ENCODE peak calls at places on chromosomes 2 and 18, in ten cellular contexts. B is kidney, Z is uterus, T is body of pancreas, C is astrocyte of the spinal cord, N is adipocyte, E is skeletal muscle cell, Y is pancreas, U is PC-9, D is fibroblast of mammary gland. K is an unnamed sample.

GRCh38 chr2:235283246-235283645 is 210.6 kb upstream of the AGAP1 start:
- DNase-seq in D (peak), Z (no peak), T (no peak), B (no peak), C (peak), U (no peak), E (no peak), Y (no peak), N (peak), K (no peak)

GRCh38 chr2:37870829-37871228 is 54.3 kb upstream of the RMDN2 start:
- DNase-seq in Z (peak), Y (no peak), N (peak), E (peak), C (no peak), U (no peak), B (no peak), D (peak), T (no peak), K (peak)

GRCh38 chr2:225120175-225120574 is 77.9 kb upstream of the DOCK10 start:
- DNase-seq in N (peak), Z (no peak), Y (no peak), E (no peak), D (peak), C (peak), U (peak), T (no peak), B (no peak), K (peak)

GRCh38 chr2:165573534-165574461 is 104.3 kb downstream of the CSRNP3 start:
- DNase-seq in E (no peak), B (no peak), U (peak), T (peak), D (peak), N (peak), C (peak), Y (peak), Z (peak), K (peak)

GRCh38 chr2:197080611-197081010 is 154.1 kb upstream of the PGAP1 start:
- DNase-seq in E (no peak), C (no peak), U (no peak), B (no peak), Z (no peak), Y (no peak), N (no peak), D (no peak), T (no peak), K (no peak)

GRCh38 chr2:189641047-189641446 is 20.2 kb upstream of the ASNSD1 start:
- DNase-seq in T (no peak), Z (no peak), N (no peak), U (no peak), E (no peak), D (no peak), B (no peak), Y (no peak), C (no peak), K (no peak)

GRCh38 chr2:16661936-16662335 is 3.7 kb downstream of the CYRIA start:
- DNase-seq in C (no peak), D (no peak), Z (no peak), B (no peak), U (no peak), E (no peak), Y (no peak), T (no peak), N (no peak), K (no peak)

GRCh38 chr2:74267068-74267467 is 68.7 kb downstream of the MTHFD2 start:
- DNase-seq in Y (no peak), C (no peak), D (no peak), E (no peak), T (peak), B (no peak), U (peak), N (no peak), Z (no peak), K (no peak)

GRCh38 chr2:167595021-167595420 is 652.4 kb downstream of the STK39 start:
- DNase-seq in E (no peak), B (no peak), D (no peak), T (no peak), Y (no peak), U (no peak), Z (no peak), C (no peak), N (no peak), K (no peak)

GRCh38 chr18:79424880-79425572 is 29.3 kb downstream of the NFATC1 start:
- DNase-seq in C (no peak), T (no peak), B (no peak), U (no peak), Y (no peak), E (no peak), Z (no peak), N (no peak), D (no peak), K (no peak)

GRCh38 chr2:71700880-71701397 is 247.6 kb downstream of the DYSF start:
- DNase-seq in Z (peak), D (peak), N (no peak), U (no peak), Y (peak), T (peak), C (no peak), E (no peak), B (peak), K (peak)

GRCh38 chr2:233240897-233241296 is 10.6 kb upstream of the ATG16L1 start:
- DNase-seq in Z (no peak), C (no peak), E (no peak), U (no peak), D (no peak), T (no peak), N (no peak), B (no peak), Y (no peak), K (no peak)
- H3K4me3 ChIP-seq in Z (no peak), C (no peak), E (no peak), U (no peak), D (no peak), T (no peak), N (no peak), B (no peak), Y (no peak), K (no peak)

DNA sequence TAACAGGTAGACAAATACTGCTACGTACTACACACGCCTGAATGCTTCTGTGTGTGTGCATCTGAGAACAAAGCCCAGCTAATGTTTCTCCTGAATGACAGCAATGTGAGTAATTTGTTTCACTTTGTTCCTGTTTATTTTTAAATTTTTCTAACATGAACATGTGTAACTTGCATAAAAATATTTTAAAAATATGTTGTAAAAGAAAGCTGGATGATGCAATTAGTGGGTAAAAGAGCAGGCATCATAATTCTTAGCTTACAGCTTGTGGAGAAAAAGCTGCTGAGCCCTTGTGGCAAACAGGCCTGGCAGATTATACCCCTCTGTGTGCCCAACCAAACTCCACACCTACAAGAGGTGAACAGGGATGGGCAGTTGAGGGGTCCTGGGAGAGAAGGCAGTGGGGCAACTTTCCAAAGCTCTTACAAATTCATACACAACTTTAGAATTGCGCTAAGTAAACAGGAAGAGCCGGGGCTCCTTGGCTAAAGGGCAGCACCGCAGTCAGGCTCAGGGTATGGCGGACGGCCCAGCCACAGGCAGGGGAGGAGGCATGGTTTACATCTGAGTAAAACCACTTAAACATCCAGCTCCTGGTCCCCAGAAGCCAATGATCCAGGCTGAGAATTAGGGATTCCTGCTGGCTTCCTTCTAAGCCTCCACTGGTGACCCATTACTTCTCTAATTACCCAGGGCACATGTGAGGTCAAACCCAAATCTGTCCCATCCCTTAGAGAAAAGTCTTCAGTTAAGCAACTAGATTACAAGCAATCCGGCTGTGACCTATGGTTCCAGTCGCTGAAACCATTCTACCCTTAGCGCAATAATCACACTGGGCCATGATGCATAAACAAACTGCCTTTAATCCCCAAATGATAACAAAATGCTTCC is 14.0 kb downstream of the PXDN start:
- DNase-seq in D (peak), N (peak), E (no peak), Z (peak), U (peak), T (no peak), B (peak), C (peak), Y (no peak), K (peak)
- H3K4me3 ChIP-seq in D (no peak), N (peak), E (peak), Z (no peak), U (peak), T (no peak), B (no peak), C (no peak), Y (no peak), K (no peak)

GRCh38 chr2:120866483-120867140 is 130.9 kb downstream of the GLI2 start:
- DNase-seq in Z (no peak), N (no peak), C (no peak), U (no peak), D (no peak), E (no peak), Y (peak), B (no peak), T (no peak), K (no peak)
- H3K4me3 ChIP-seq in Z (peak), N (peak), C (no peak), U (no peak), D (peak), E (peak), Y (no peak), B (peak), T (no peak), K (peak)

DNA sequence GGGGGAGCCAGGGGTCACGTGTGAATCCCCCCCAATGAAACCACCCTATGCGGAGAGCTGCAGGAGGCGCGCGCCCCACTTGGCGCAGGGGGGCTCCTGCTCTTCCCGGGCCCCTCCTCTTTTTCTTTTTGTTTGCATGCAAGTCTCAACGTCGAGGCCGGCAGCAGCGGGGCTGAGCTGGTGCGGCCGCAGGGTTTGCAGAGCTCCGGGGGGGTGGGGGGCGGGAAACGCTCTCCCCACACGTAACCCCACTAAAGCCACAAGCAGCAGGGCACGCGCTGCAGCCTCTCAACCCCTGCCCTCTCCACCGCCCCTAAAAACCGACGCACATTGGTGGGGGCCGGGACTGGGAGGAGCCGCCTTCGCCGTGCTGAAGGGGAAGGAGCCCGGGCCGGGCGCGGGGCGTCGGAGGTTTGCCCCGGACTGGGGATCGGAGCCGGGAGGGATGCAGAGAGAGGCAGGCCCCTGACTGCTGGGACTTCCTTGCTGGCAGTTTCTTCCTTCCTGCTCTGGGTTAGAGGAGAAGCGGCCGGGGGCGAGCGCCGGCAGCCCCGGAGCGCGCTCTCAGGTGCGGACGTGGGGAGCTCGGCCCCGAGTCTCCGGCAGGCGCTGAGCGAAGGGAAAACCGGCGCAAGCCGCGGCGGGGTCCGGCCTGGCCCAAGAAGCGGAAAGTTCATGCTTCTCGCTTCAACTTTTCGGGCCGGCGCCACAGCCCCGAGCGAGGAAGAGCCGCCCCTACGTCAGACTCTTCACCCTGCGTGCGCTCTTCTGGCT is 880 bp downstream of the LBH start:
- DNase-seq in U (peak), C (peak), B (peak), Y (peak), N (peak), D (no peak), Z (peak), T (peak), E (no peak), K (peak)
- H3K4me3 ChIP-seq in U (no peak), C (peak), B (peak), Y (peak), N (peak), D (peak), Z (peak), T (peak), E (peak), K (peak)

GRCh38 chr2:231676243-231676642 is 32.1 kb upstream of the PTMA start:
- DNase-seq in U (no peak), N (no peak), Y (no peak), C (no peak), E (no peak), Z (no peak), T (no peak), D (no peak), B (no peak), K (no peak)

GRCh38 chr2:231677632-231678104 is 30.7 kb upstream of the PTMA start:
- DNase-seq in U (peak), Y (peak), Z (peak), B (no peak), D (peak), E (no peak), N (peak), T (peak), C (peak), K (peak)

GRCh38 chr2:231673348-231673770 is 35.0 kb upstream of the PTMA start:
- DNase-seq in B (no peak), N (no peak), E (no peak), Z (peak), T (no peak), C (peak), D (no peak), U (peak), Y (no peak), K (no peak)

GRCh38 chr2:231672617-231673347 is 35.5 kb upstream of the PTMA start:
- DNase-seq in T (no peak), Z (peak), C (peak), N (peak), D (peak), Y (no peak), E (no peak), U (peak), B (no peak), K (no peak)

DNA sequence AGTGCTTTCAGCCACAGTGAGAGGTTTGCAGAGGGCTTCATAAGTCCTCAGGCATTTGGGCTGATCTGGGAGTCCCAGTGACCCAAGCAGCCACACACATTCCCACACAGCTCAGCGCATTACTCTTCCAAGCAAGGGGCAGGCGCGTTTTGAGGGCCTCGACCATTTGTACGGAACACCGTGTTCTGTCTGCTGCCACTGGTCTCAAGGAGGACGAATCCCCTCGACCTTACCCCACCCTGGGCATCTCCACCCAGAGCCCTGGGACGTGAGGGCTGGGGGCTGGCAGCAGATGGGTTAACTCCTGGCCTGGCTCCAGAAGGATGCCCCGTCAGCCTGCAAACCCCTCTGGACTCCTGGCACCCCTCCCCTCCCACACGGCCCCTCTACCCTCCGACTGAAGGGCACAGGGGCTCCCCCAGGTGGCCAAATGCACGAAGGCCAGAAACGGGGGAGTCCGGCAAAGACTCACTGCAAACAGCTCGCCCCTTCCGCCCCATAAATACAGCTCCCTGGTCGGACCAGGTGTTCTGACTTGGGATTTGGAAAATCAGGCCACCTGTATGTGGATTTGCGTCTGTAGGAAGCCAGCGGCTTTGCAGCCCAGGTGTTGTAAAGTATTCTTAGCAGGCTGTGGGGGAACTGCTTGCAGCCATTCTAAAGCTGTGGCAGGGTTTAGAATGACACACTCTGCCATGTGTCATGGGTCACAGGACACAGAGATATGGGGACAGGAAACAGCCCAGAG is 33.6 kb upstream of the PTMA start:
- DNase-seq in Z (peak), D (peak), C (peak), T (peak), E (no peak), U (peak), B (peak), Y (peak), N (peak), K (peak)
- H3K4me3 ChIP-seq in Z (no peak), D (no peak), C (no peak), T (no peak), E (no peak), U (no peak), B (no peak), Y (no peak), N (no peak), K (no peak)

GRCh38 chr2:36441065-36441625 is 85.6 kb downstream of the CRIM1 start:
- DNase-seq in N (no peak), T (no peak), E (no peak), D (no peak), Z (no peak), Y (no peak), B (no peak), C (no peak), U (no peak), K (no peak)

GRCh38 chr2:36433311-36434217 is 78.0 kb downstream of the CRIM1 start:
- DNase-seq in C (peak), T (peak), U (no peak), N (peak), Y (no peak), D (peak), Z (peak), E (peak), B (no peak), K (peak)

GRCh38 chr2:36439084-36439483 is 83.5 kb downstream of the CRIM1 start:
- DNase-seq in Z (no peak), E (no peak), D (no peak), Y (no peak), U (no peak), T (no peak), C (no peak), N (no peak), B (no peak), K (no peak)

GRCh38 chr2:36441816-36442215 is 86.2 kb downstream of the CRIM1 start:
- DNase-seq in E (peak), Y (no peak), B (no peak), Z (peak), U (no peak), C (peak), T (no peak), D (peak), N (peak), K (peak)

GRCh38 chr2:36438454-36438977 is 82.9 kb downstream of the CRIM1 start:
- DNase-seq in U (no peak), Y (no peak), D (peak), B (no peak), N (peak), C (peak), E (peak), T (no peak), Z (no peak), K (peak)
- H3K4me3 ChIP-seq in U (no peak), Y (no peak), D (no peak), B (no peak), N (no peak), C (no peak), E (no peak), T (no peak), Z (no peak), K (no peak)

DNA sequence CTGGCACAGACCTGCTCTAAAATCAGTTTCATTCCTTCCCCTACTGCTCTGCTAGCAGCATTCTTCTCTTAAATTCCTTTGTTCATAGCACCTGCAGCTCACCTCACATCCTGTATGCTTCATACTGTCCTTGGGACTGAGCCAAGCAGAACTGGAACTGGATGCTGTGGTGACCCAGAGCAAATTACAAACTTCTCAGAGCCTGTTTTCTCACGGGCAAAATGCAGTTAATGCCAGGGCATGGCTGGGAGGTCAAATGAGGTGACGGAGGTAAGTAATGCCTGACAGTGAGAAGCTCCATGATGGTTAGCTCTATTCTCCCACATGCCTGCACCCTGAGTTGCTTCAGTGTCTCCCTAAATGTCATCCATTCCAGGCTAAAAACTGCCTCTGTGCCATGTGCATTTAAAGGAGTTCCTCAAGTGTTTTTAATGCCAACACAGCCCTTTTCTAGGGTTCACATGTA is 29.7 kb downstream of the C2orf42 start:
- DNase-seq in Y (no peak), N (no peak), Z (no peak), C (no peak), U (peak), E (no peak), B (no peak), T (no peak), D (no peak), K (no peak)
- H3K4me3 ChIP-seq in Y (no peak), N (no peak), Z (no peak), C (no peak), U (no peak), E (no peak), B (no peak), T (no peak), D (no peak), K (no peak)

DNA sequence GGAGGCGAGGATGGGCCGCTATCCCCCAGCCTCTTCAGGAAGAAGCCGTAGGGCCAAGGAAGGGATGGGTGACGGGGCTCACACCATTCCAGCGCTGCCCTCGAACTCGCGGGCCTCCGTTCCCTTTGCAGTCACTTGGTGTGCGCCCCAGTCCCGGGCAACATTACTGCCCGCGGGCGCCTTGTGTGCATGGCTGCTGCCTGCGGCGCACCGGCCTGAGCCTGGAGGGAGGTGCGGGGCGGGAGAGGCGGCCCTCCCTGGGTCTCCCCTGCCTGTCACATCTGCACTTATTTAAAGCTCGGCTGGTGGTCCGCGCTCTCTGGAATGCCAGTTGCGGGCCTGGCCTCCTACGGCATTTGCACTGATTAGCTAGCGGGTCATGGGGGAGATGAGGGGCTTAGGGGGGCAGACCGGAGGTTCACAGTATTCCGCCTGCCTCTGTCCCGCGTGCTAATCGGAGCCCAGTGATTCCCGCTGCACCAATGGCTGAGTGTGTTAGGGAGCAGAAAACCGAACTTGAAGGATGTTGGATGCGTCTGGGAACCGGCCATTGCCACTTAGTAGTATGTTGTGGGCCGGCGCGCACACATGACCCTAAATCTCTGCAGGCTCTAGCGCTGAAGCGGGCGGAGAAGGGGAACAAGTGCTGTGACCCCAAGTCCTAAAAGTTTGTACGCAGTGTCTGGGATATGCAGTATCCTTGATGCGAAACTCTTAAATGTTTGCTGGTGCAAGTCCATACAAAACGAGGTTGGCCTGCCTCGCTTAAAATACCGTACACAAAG is 161.1 kb upstream of the SIX2 start:
- DNase-seq in N (no peak), Y (no peak), E (no peak), D (no peak), U (no peak), Z (no peak), C (no peak), B (no peak), T (no peak), K (no peak)
- H3K4me3 ChIP-seq in N (peak), Y (no peak), E (peak), D (no peak), U (peak), Z (peak), C (peak), B (no peak), T (no peak), K (peak)